ENCODE peak calls at places on chromosomes 16 and 17, in five cellular contexts. T is NCI-H2081 treated with DMSO at 0.1 percent for 48 hours; J is stimulated activated CD8-positive, alpha-beta memory T cell treated with anti-CD3 and anti-CD28 coated beads, Interleukin-4, amount 100 ng/mL, for 1 hour; W is caudate nucleus; H is ACHN. U is an unnamed sample.

GRCh38 chr16:84103678-84104077 is 13.1 kb downstream of the MBTPS1 start:
- DNase-seq in T (no peak), J (no peak), W (no peak), H (no peak), U (no peak)

GRCh38 chr17:41873559-41874292 is 8.5 kb upstream of the KLHL11 start:
- DNase-seq in T (no peak), J (no peak), W (no peak), H (no peak), U (peak)

GRCh38 chr17:60910415-60910814 is 232.8 kb downstream of the BCAS3 start:
- DNase-seq in T (no peak), J (no peak), W (no peak), H (no peak), U (no peak)

GRCh38 chr17:65656390-65657250 is 95.2 kb upstream of the AXIN2 start:
- DNase-seq in T (no peak), J (no peak), W (no peak), H (no peak), U (no peak)

GRCh38 chr16:85613609-85614337 is 651 bp downstream of the GSE1 start:
- DNase-seq in T (no peak), J (no peak), W (no peak), H (peak), U (no peak)

GRCh38 chr16:50372611-50373344 is 4.0 kb upstream of the BRD7 start:
- DNase-seq in T (no peak), J (no peak), W (no peak), H (no peak), U (no peak)

GRCh38 chr17:77174928-77175720 is 34.4 kb downstream of the SEC14L1 start:
- DNase-seq in T (no peak), J (no peak), W (no peak), H (no peak), U (no peak)

GRCh38 chr17:69857412-69857835 is 217.6 kb upstream of the KCNJ16 start:
- DNase-seq in T (no peak), J (no peak), W (no peak), H (no peak), U (peak)

GRCh38 chr17:51709867-51710266 is 448.6 kb downstream of the CA10 start:
- DNase-seq in T (no peak), J (no peak), W (no peak), H (no peak), U (no peak)

GRCh38 chr17:73232587-73233373 is 28.9 kb downstream of the CPSF4L start:
- DNase-seq in T (no peak), J (no peak), W (peak), H (peak), U (no peak)

GRCh38 chr17:80725532-80725931 is 180.9 kb downstream of the RPTOR start:
- DNase-seq in T (no peak), J (no peak), W (no peak), H (no peak), U (no peak)

GRCh38 chr16:10906482-10906881 is 29.5 kb downstream of the CIITA start:
- DNase-seq in T (no peak), J (no peak), W (no peak), H (no peak), U (no peak)

GRCh38 chr16:12680531-12680930 is 123.2 kb downstream of the CPPED1 start:
- DNase-seq in T (no peak), J (no peak), W (no peak), H (no peak), U (no peak)

GRCh38 chr17:81471804-81472456 is 40.7 kb downstream of the ACTG1 start:
- DNase-seq in T (no peak), J (no peak), W (peak), H (no peak), U (peak)

GRCh38 chr17:61856078-61856477 is 7.2 kb downstream of the BRIP1 start:
- DNase-seq in T (no peak), J (no peak), W (no peak), H (no peak), U (no peak)

GRCh38 chr16:77499373-77500285 is 64.8 kb upstream of the ADAMTS18 start:
- DNase-seq in T (no peak), J (no peak), W (no peak), H (peak), U (peak)

GRCh38 chr17:80877829-80878303 is 113.8 kb upstream of the CHMP6 start:
- DNase-seq in T (no peak), J (no peak), W (no peak), H (no peak), U (no peak)

GRCh38 chr17:31753011-31753410 is 106.0 kb downstream of the COPRS start:
- DNase-seq in T (no peak), J (no peak), W (no peak), H (no peak), U (no peak)

GRCh38 chr17:22695228-22695619 is 1002.9 kb downstream of the KCNJ18 start:
- DNase-seq in T (no peak), J (no peak), W (no peak), H (no peak), U (no peak)

GRCh38 chr16:14409563-14409962 is 220.5 kb downstream of the PARN start:
- DNase-seq in T (no peak), J (no peak), W (no peak), H (peak), U (peak)

GRCh38 chr16:2980227-2981176 is at the start of gene PKMYT1:
- DNase-seq in T (no peak), J (peak), W (peak), H (peak), U (peak)